ENCODE peak calls at places on chromosomes 13 and 19, in six cellular contexts. One of them, this sample, is unnamed.

GRCh38 chr13:110250258-110250891 is 56.6 kb downstream of the COL4A1 start:
- DNase-seq in B cell: no peak
- DNase-seq in neural crest cell: no peak
- DNase-seq in GM12865: no peak
- DNase-seq in amygdala: no peak
- DNase-seq in sciatic nerve: peak; percentile 67
- DNase-seq in this sample: no peak

GRCh38 chr13:38210928-38211596 is 138.6 kb upstream of the UFM1 start:
- DNase-seq in B cell: no peak
- DNase-seq in neural crest cell: no peak
- DNase-seq in GM12865: no peak
- DNase-seq in amygdala: no peak
- DNase-seq in sciatic nerve: no peak
- DNase-seq in this sample: no peak

GRCh38 chr19:33438987-33439781 is 65.7 kb downstream of the CEBPG start:
- DNase-seq in B cell: no peak
- DNase-seq in neural crest cell: no peak
- DNase-seq in GM12865: no peak
- DNase-seq in amygdala: no peak
- DNase-seq in sciatic nerve: no peak
- DNase-seq in this sample: no peak

GRCh38 chr13:111315347-111315995 is 5.0 kb upstream of the TEX29 start:
- DNase-seq in B cell: no peak
- DNase-seq in neural crest cell: no peak
- DNase-seq in GM12865: no peak
- DNase-seq in amygdala: no peak
- DNase-seq in sciatic nerve: peak; percentile 52
- DNase-seq in this sample: no peak

GRCh38 chr19:13931582-13932378 is 6.4 kb downstream of the PODNL1 start:
- DNase-seq in B cell: no peak
- DNase-seq in neural crest cell: no peak
- DNase-seq in GM12865: no peak
- DNase-seq in amygdala: no peak
- DNase-seq in sciatic nerve: no peak
- DNase-seq in this sample: no peak

GRCh38 chr13:102580552-102581169 is 16.1 kb upstream of the TPP2 start:
- DNase-seq in B cell: peak; percentile 29
- DNase-seq in neural crest cell: peak; percentile 32
- DNase-seq in GM12865: peak; percentile 77
- DNase-seq in amygdala: no peak
- DNase-seq in sciatic nerve: no peak
- DNase-seq in this sample: no peak

GRCh38 chr19:7607212-7607873 is 11.7 kb downstream of the CAMSAP3 start:
- DNase-seq in B cell: peak; percentile 36
- DNase-seq in neural crest cell: no peak
- DNase-seq in GM12865: no peak
- DNase-seq in amygdala: no peak
- DNase-seq in sciatic nerve: no peak
- DNase-seq in this sample: no peak

GRCh38 chr19:55166530-55167268 is at the start of gene DNAAF3:
- DNase-seq in B cell: peak; percentile 76
- DNase-seq in neural crest cell: peak; percentile 99
- DNase-seq in GM12865: peak; percentile 91
- DNase-seq in amygdala: peak; percentile 96
- DNase-seq in sciatic nerve: peak; percentile 90
- DNase-seq in this sample: peak; percentile 99

GRCh38 chr19:56837004-56837403 is 3.5 kb downstream of the PEG3 start:
- DNase-seq in B cell: peak; percentile 24
- DNase-seq in neural crest cell: no peak
- DNase-seq in GM12865: no peak
- DNase-seq in amygdala: no peak
- DNase-seq in sciatic nerve: no peak
- DNase-seq in this sample: no peak

GRCh38 chr13:113729329-113730019 is 29.6 kb upstream of the TMEM255B start:
- DNase-seq in B cell: no peak
- DNase-seq in neural crest cell: no peak
- DNase-seq in GM12865: no peak
- DNase-seq in amygdala: no peak
- DNase-seq in sciatic nerve: no peak
- DNase-seq in this sample: peak; percentile 31

This sample was measured in A549.